ENCODE peak calls at places on chromosome 1, in six cellular contexts. Z, H, U, G, J and T are unnamed samples.

GRCh38 chr1:101278845-101279244 is 42.0 kb downstream of the S1PR1 start:
- DNase-seq in Z (no peak), H (no peak), U (no peak), J (no peak), G (no peak), T (no peak)

GRCh38 chr1:242524571-242525359 is at the start of gene PLD5:
- DNase-seq in J (no peak), Z (peak), U (no peak), H (no peak), G (peak), T (no peak)

GRCh38 chr1:116147972-116148371 is 36.8 kb downstream of the MAB21L3 start:
- DNase-seq in U (no peak), G (no peak), H (no peak), Z (no peak), J (no peak), T (no peak)

GRCh38 chr1:168470821-168471473 is 72.8 kb downstream of the XCL2 start:
- DNase-seq in H (peak), Z (no peak), G (no peak), U (peak), J (no peak), T (peak)

GRCh38 chr1:27772581-27772931 is 463 bp upstream of the STX12 start:
- DNase-seq in U (no peak), G (no peak), Z (no peak), J (no peak), H (no peak), T (no peak)

GRCh38 chr1:165306543-165307434 is 49.7 kb downstream of the LMX1A start:
- DNase-seq in J (no peak), U (no peak), G (no peak), H (no peak), Z (peak), T (no peak)

GRCh38 chr1:17046043-17046657 is 7.7 kb downstream of the SDHB start:
- DNase-seq in Z (peak), H (peak), J (no peak), G (no peak), U (peak), T (peak)

GRCh38 chr1:59560807-59561450 is 253.8 kb upstream of the HOOK1 start:
- DNase-seq in J (no peak), U (no peak), G (no peak), Z (no peak), H (no peak), T (no peak)

GRCh38 chr1:74504125-74505065 is 8.0 kb downstream of the LRRC53 start:
- DNase-seq in Z (peak), U (peak), H (peak), G (peak), J (peak), T (no peak)

GRCh38 chr1:94898486-94899385 is 28.2 kb downstream of the CNN3 start:
- DNase-seq in H (peak), G (no peak), Z (no peak), J (no peak), U (no peak), T (peak)

GRCh38 chr1:211928222-211928856 is 97.8 kb upstream of the LPGAT1 start:
- DNase-seq in G (no peak), J (no peak), H (no peak), Z (no peak), U (peak), T (no peak)

GRCh38 chr1:59046730-59047157 is 250.2 kb upstream of the FGGY start:
- DNase-seq in H (peak), Z (no peak), G (no peak), U (no peak), J (no peak), T (no peak)

GRCh38 chr1:16168622-16169021 is 12.8 kb upstream of the EPHA2 start:
- DNase-seq in Z (no peak), G (no peak), H (no peak), J (no peak), U (no peak), T (no peak)

GRCh38 chr1:85059563-85059962 is 11.3 kb upstream of the MCOLN3 start:
- DNase-seq in J (no peak), H (no peak), Z (no peak), U (no peak), G (no peak), T (no peak)

GRCh38 chr1:206556748-206557635 is 49.7 kb downstream of the RASSF5 start:
- DNase-seq in U (peak), Z (peak), J (peak), H (peak), G (peak), T (peak)

GRCh38 chr1:202031796-202032195 is 21.4 kb downstream of the ELF3 start:
- DNase-seq in J (no peak), U (no peak), Z (no peak), G (no peak), H (no peak), T (no peak)

GRCh38 chr1:58324551-58324950 is 222.0 kb downstream of the OMA1 start:
- DNase-seq in H (no peak), U (no peak), Z (no peak), J (no peak), G (no peak), T (no peak)

GRCh38 chr1:110385369-110385768 is 5.5 kb downstream of the SLC16A4 start:
- DNase-seq in U (no peak), Z (no peak), J (no peak), H (no peak), G (no peak), T (no peak)

GRCh38 chr1:50271968-50272578 is 151.2 kb downstream of the DMRTA2 start:
- DNase-seq in J (peak), G (peak), H (no peak), Z (peak), U (peak), T (no peak)

GRCh38 chr1:22563671-22564612 is 653 bp downstream of the EPHA8 start:
- DNase-seq in G (no peak), J (no peak), Z (peak), U (no peak), H (no peak), T (no peak)

GRCh38 chr1:69497847-69498246 is 69.9 kb upstream of the LRRC7 start:
- DNase-seq in H (no peak), Z (no peak), J (no peak), U (peak), G (no peak), T (no peak)

GRCh38 chr1:30358510-30358909 is 364.9 kb downstream of the MATN1 start:
- DNase-seq in U (no peak), Z (peak), J (no peak), G (no peak), H (no peak), T (no peak)

GRCh38 chr1:30356839-30357238 is 366.5 kb downstream of the MATN1 start:
- DNase-seq in H (no peak), Z (no peak), G (no peak), U (no peak), J (no peak), T (no peak)

GRCh38 chr1:30354410-30354809 is 369.0 kb downstream of the MATN1 start:
- DNase-seq in Z (no peak), G (no peak), U (no peak), J (no peak), H (no peak), T (no peak)

GRCh38 chr1:30348147-30348546 is 375.2 kb downstream of the MATN1 start:
- DNase-seq in J (no peak), G (no peak), H (no peak), Z (no peak), U (no peak), T (no peak)

DNA sequence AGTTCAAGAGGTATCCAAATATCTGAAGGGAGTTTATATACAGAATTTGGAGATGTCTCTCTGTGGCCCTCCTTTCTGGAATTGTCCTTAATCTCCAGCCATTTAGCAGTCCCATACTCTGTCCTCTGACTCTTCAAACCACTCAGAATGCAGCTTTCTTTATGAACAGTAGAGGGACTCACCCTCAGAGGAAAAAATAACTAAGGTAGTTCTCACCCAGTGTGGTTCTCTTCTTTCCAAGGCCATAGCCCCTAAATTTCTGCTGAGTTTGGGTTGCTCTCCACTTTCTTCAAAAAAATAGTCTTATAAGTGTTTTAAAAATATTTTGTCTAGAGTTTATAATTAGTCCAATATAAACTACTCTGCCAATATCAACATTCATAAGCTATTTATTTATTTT is 369.7 kb downstream of the MATN1 start:
- DNase-seq in H (no peak), Z (peak), J (no peak), G (no peak), U (no peak), T (no peak)
- TF ChIP-seq CTCF in H (no peak), Z (peak), J (no peak), G (no peak), U (peak), T (peak)

DNA sequence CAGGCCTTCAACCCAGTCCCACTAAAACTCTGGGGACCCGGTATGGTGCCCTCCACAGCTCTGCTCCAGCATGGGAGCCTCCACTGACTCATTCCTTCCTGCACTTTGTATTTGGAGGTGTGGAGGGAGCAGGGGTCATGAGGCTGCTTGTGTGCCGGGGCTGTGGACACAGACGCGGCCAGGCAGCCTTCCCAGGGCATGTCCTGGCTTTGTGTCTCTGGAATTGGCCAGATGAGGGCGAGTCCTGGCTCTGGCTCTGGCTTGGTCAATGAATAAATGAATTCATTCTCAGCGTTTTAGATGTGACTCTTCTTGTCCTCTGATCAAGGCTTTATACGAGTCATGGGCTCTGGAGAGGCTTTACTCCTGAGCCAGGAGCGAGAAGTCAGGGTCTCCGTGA is 19.1 kb downstream of the AJAP1 start:
- DNase-seq in H (no peak), U (no peak), G (no peak), Z (no peak), J (no peak), T (no peak)
- TF ChIP-seq CTCF in H (no peak), U (peak), G (no peak), Z (no peak), J (no peak), T (no peak)

GRCh38 chr1:235328271-235329138 is at the start of gene GGPS1:
- DNase-seq in U (peak), H (peak), Z (peak), G (peak), J (peak), T (peak)
- TF ChIP-seq CTCF in U (peak), H (peak), Z (peak), G (peak), J (no peak), T (peak)

DNA sequence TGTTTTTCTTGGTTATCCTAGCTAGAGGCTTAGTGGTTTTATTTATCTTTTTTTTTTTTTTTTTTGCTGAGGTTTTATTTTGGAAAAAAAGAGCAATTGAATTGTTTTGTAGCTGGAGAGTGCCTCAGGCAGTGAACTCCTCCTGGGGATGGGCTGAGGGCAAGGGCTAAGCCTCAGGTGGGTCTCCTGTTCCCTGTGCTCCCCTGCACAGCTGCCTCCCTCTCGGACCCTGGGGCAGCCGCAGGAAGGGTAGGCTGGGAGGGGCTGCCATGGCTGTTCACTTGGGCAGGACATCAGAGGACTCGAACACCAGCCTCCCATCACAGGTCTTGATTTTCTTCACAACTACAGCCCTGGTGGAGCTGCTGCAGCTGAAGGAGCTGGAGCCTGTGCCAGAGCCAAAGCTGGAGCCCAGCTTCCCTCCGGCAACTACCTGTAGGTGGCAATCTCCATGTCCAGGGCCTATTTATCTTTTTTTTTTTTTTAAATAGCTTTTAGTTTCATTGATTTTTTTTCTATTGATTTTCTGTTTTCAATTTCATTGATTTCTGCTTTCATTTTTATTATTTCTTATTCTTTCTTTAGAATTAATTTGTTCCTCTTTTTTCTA is 28.9 kb downstream of the LEPR start:
- DNase-seq in G (no peak), H (no peak), J (no peak), Z (no peak), U (no peak), T (no peak)
- TF ChIP-seq CTCF in G (no peak), H (no peak), J (no peak), Z (peak), U (peak), T (peak)

GRCh38 chr1:34928865-34929496 is 469 bp downstream of the DLGAP3 start:
- DNase-seq in Z (no peak), H (no peak), U (no peak), G (no peak), J (no peak), T (no peak)
- TF ChIP-seq CTCF in Z (no peak), H (no peak), U (no peak), G (no peak), J (no peak), T (no peak)

GRCh38 chr1:31400393-31400792 is 12.6 kb upstream of the SERINC2 start:
- DNase-seq in J (no peak), H (peak), G (no peak), U (no peak), Z (no peak), T (peak)
- TF ChIP-seq CTCF in J (no peak), H (no peak), G (no peak), U (no peak), Z (no peak), T (no peak)

DNA sequence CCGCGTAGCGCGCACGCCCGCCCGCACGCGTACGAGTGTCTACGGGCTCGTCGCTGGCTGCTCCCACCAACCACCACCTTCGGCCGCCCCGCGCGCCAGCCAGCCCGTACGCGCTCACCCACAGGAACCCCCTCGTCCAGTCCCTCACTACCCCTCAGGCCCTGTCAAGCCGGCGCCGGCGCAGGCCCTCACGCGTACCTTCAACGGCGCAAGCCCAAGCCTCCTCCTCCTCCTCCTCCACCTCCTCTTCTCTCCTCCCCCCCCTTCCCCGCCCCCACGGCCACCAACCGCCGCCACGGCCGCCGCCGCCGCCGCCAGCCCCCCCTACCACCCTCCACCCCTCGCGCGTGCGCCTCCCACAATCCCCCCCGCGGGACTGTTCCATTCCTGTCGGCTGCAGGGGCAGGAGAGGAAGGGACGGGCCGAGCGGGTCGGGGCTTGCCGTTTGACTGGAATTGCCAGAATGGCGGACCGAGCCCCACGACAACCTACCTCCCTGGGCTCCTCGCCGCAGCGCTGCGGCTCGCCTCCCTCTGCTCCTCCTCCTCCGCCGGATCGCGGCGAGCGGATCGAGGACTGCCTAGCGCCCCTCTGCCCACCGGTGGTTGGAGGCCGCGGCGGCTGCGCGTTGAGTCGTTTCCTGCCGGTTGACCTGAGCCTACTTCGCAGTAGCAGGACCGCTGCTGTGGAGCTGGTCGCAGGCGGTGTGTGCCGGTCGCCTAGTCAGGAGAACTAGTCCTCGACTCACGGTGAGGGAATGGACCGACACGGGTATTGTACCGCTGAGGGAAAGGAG is at the start of gene ASH1L:
- DNase-seq in U (peak), H (peak), Z (peak), J (peak), G (peak), T (peak)
- TF ChIP-seq CTCF in U (no peak), H (no peak), Z (peak), J (no peak), G (no peak), T (peak)

DNA sequence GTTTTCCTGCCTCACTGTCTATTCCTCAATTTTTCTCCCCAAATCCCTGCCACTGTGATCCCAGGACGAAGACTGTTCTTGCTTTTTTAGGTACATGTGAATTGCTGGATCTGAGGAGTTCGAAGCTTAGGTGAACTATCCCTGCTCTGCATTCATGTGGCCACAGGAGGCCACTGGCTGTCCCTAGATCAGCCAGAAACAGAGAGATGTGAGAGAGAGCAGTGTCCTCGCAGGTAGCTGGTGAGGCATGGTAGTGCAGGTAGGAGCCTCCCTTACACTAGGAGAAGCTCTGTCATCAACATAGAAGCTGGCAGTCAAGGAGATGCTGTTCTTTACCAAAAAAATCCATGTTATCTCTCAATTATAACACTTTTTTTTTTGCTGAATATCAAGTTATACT is 71.5 kb downstream of the USP24 start:
- DNase-seq in H (no peak), J (no peak), Z (peak), U (no peak), G (no peak), T (no peak)
- TF ChIP-seq CTCF in H (no peak), J (no peak), Z (peak), U (peak), G (no peak), T (peak)

GRCh38 chr1:98054367-98054701 is 133.5 kb upstream of the DPYD start:
- DNase-seq in U (no peak), Z (no peak), G (no peak), H (no peak), J (no peak), T (no peak)
- TF ChIP-seq CTCF in U (no peak), Z (no peak), G (no peak), H (no peak), J (no peak), T (peak)